ENCODE peak calls at places on chromosomes 1 and 21, in ten cellular contexts. Q is hepatocyte, F is tibial artery, C is colonic mucosa, A is cardiac muscle cell, M is OCI-LY7, B is fibroblast of lung, E is lower lobe of right lung, O is uterus, I is PC-3. J is an unnamed sample. For H3K4me1, the result is how much of the 10 kb centered on the place peaks cover.

GRCh38 chr1:147640553-147641165 is 29.7 kb downstream of the ACP6 start:
- DNase-seq in F (no peak), O (peak), I (peak), B (peak), A (peak), Q (peak), C (peak), E (peak), M (peak), J (no peak)

GRCh38 chr1:226946841-226947240 is 6.7 kb downstream of the COQ8A start:
- DNase-seq in F (no peak), B (peak), O (no peak), E (no peak), M (no peak), C (no peak), A (no peak), I (peak), Q (no peak), J (no peak)

GRCh38 chr1:216168481-216169005 is 254.7 kb downstream of the USH2A start:
- DNase-seq in A (no peak), F (no peak), E (no peak), B (no peak), C (no peak), Q (no peak), O (no peak), I (no peak), M (no peak), J (no peak)

GRCh38 chr1:160261526-160261877 is 847 bp downstream of the DCAF8 start:
- DNase-seq in Q (peak), I (peak), E (no peak), B (peak), O (peak), M (peak), F (no peak), C (peak), A (peak), J (no peak)

GRCh38 chr21:17454315-17455027 is 58.4 kb upstream of the CXADR start:
- DNase-seq in C (peak), O (peak), I (peak), E (no peak), Q (peak), F (no peak), M (peak), B (peak), A (peak), J (no peak)

GRCh38 chr1:58060548-58061170 is 485.9 kb downstream of the OMA1 start:
- DNase-seq in E (no peak), I (no peak), M (no peak), B (no peak), O (no peak), A (no peak), F (no peak), Q (no peak), C (no peak), J (no peak)

GRCh38 chr21:37746849-37747248 is 169.4 kb downstream of the KCNJ6 start:
- DNase-seq in B (no peak), F (no peak), E (no peak), A (no peak), C (no peak), M (no peak), I (no peak), O (no peak), Q (no peak), J (no peak)

GRCh38 chr1:27388337-27389005 is 4.0 kb upstream of the GPR3 start:
- DNase-seq in F (peak), B (no peak), A (peak), C (peak), Q (peak), I (peak), E (peak), M (peak), O (peak), J (no peak)

GRCh38 chr1:40593449-40594186 is 62.2 kb downstream of the ZNF684 start:
- DNase-seq in O (no peak), I (no peak), C (no peak), Q (no peak), E (no peak), A (peak), F (no peak), M (no peak), B (no peak), J (no peak)

GRCh38 chr1:175155473-175155856 is 37.1 kb downstream of the KIAA0040 start:
- DNase-seq in E (no peak), B (no peak), I (no peak), A (no peak), F (no peak), Q (no peak), O (no peak), M (peak), C (no peak), J (no peak)

GRCh38 chr1:18632711-18633427 is 2.2 kb downstream of the PAX7 start:
- DNase-seq in I (no peak), F (no peak), A (no peak), M (no peak), E (peak), O (no peak), B (no peak), Q (no peak), C (no peak), J (no peak)

GRCh38 chr21:38355992-38356781 is 99.4 kb downstream of the KCNJ15 start:
- DNase-seq in O (peak), M (peak), E (peak), F (peak), C (peak), I (peak), B (peak), Q (peak), A (peak), J (peak)

GRCh38 chr1:110487676-110488075 is 31.3 kb downstream of the KCNA10 start:
- DNase-seq in B (no peak), C (no peak), F (no peak), A (peak), O (no peak), Q (no peak), E (no peak), M (no peak), I (no peak), J (no peak)

GRCh38 chr1:36971832-36972231 is 62.5 kb downstream of the GRIK3 start:
- DNase-seq in B (no peak), C (no peak), O (no peak), A (no peak), M (no peak), Q (no peak), I (no peak), E (no peak), F (no peak), J (no peak)

GRCh38 chr1:35298464-35298863 is 30.0 kb downstream of the ZMYM4 start:
- DNase-seq in A (peak), Q (peak), E (no peak), M (peak), F (no peak), I (peak), B (peak), C (peak), O (peak), J (no peak)

GRCh38 chr1:107930292-107930691 is 34.7 kb downstream of the VAV3 start:
- DNase-seq in E (no peak), B (no peak), Q (no peak), F (no peak), I (no peak), M (no peak), C (no peak), A (no peak), O (no peak), J (no peak)

GRCh38 chr1:109802901-109803561 is 39.3 kb upstream of the EPS8L3 start:
- DNase-seq in B (no peak), O (peak), C (peak), E (peak), A (no peak), I (no peak), Q (no peak), F (peak), M (no peak), J (peak)

GRCh38 chr1:72915581-72915980 is 633.2 kb upstream of the NEGR1 start:
- DNase-seq in O (no peak), M (no peak), E (no peak), I (no peak), A (no peak), C (no peak), F (no peak), Q (no peak), B (no peak), J (no peak)

GRCh38 chr1:158999301-159000069 is 10.2 kb upstream of the IFI16 start:
- DNase-seq in M (no peak), A (peak), B (peak), F (peak), O (peak), E (no peak), C (peak), I (peak), Q (peak), J (peak)

GRCh38 chr1:116311756-116312691 is 61.0 kb upstream of the ATP1A1 start:
- DNase-seq in B (no peak), A (no peak), C (peak), F (no peak), Q (peak), I (peak), O (no peak), E (peak), M (no peak), J (no peak)

GRCh38 chr1:87410771-87411170 is 82.1 kb downstream of the LMO4 start:
- DNase-seq in E (no peak), A (peak), Q (no peak), C (peak), O (no peak), F (no peak), M (no peak), B (peak), I (no peak), J (peak)

GRCh38 chr1:10705953-10706352 is 90.5 kb downstream of the CASZ1 start:
- DNase-seq in I (no peak), E (no peak), F (no peak), C (no peak), B (no peak), M (no peak), Q (no peak), A (no peak), O (no peak), J (no peak)

GRCh38 chr1:10701145-10701544 is 95.3 kb downstream of the CASZ1 start:
- DNase-seq in Q (no peak), B (no peak), O (no peak), F (no peak), C (no peak), A (no peak), I (no peak), E (no peak), M (no peak), J (no peak)

GRCh38 chr1:10706514-10706913 is 89.9 kb downstream of the CASZ1 start:
- DNase-seq in E (no peak), B (no peak), A (no peak), C (no peak), O (no peak), F (no peak), Q (no peak), M (no peak), I (no peak), J (no peak)

GRCh38 chr1:10703702-10704101 is 92.7 kb downstream of the CASZ1 start:
- DNase-seq in O (no peak), M (no peak), E (no peak), B (no peak), A (no peak), Q (no peak), F (no peak), C (no peak), I (no peak), J (no peak)

GRCh38 chr1:10704383-10704882 is 92.0 kb downstream of the CASZ1 start:
- DNase-seq in I (no peak), M (no peak), O (no peak), F (no peak), C (no peak), B (no peak), E (no peak), Q (peak), A (no peak), J (no peak)
- TF ChIP-seq CTCF in I (no peak), M (no peak), O (no peak), F (no peak), C (no peak), B (no peak), E (no peak), Q (no peak), A (no peak), J (no peak)

GRCh38 chr1:171943973-171944561 is 102.8 kb downstream of the DNM3 start:
- DNase-seq in F (no peak), I (no peak), C (no peak), O (no peak), Q (no peak), E (no peak), A (no peak), B (no peak), M (no peak), J (no peak)
- H3K4me1 ChIP-seq in F (under half), I (under half), C (under half), O (under half), Q (under half), E (under half), A (under half), B (under half), M (under half), J (under half)

GRCh38 chr1:185343306-185343705 is 26.3 kb upstream of the IVNS1ABP start:
- DNase-seq in M (no peak), C (no peak), F (no peak), O (no peak), B (no peak), A (no peak), I (no peak), E (no peak), Q (no peak), J (no peak)
- H3K27ac ChIP-seq in M (no peak), C (no peak), F (no peak), O (no peak), B (no peak), A (no peak), I (no peak), E (no peak), Q (no peak), J (no peak)

GRCh38 chr1:201982923-201983805 is 716 bp downstream of the RNPEP start:
- DNase-seq in A (peak), B (peak), C (peak), Q (peak), M (peak), E (peak), I (peak), F (peak), O (peak), J (peak)
- TF ChIP-seq CTCF in A (peak), B (peak), C (no peak), Q (peak), M (peak), E (peak), I (peak), F (peak), O (peak), J (peak)

GRCh38 chr1:12620142-12620865 is 2.3 kb upstream of the DHRS3 start:
- DNase-seq in Q (no peak), M (no peak), A (no peak), O (no peak), I (peak), C (no peak), E (no peak), F (no peak), B (no peak), J (no peak)
- H3K4me1 ChIP-seq in Q (under half), M (under half), A (under half), O (under half), I (under half), C (under half), E (under half), F (under half), B (under half), J (half or more)

GRCh38 chr1:91881280-91881679 is 4.7 kb downstream of the TGFBR3 start:
- DNase-seq in B (no peak), O (no peak), E (no peak), Q (no peak), F (no peak), C (no peak), A (no peak), I (no peak), M (no peak), J (no peak)

GRCh38 chr1:91884459-91885290 is 1.3 kb downstream of the TGFBR3 start:
- DNase-seq in C (peak), E (no peak), I (peak), B (peak), O (no peak), M (no peak), A (peak), Q (peak), F (no peak), J (peak)

GRCh38 chr1:91885716-91886506 is at the start of gene TGFBR3:
- DNase-seq in A (peak), F (peak), O (peak), B (peak), C (peak), I (peak), M (no peak), E (peak), Q (peak), J (peak)

GRCh38 chr1:91883470-91883869 is 2.5 kb downstream of the TGFBR3 start:
- DNase-seq in F (no peak), M (peak), Q (peak), A (peak), E (no peak), O (no peak), B (peak), C (no peak), I (peak), J (no peak)

DNA sequence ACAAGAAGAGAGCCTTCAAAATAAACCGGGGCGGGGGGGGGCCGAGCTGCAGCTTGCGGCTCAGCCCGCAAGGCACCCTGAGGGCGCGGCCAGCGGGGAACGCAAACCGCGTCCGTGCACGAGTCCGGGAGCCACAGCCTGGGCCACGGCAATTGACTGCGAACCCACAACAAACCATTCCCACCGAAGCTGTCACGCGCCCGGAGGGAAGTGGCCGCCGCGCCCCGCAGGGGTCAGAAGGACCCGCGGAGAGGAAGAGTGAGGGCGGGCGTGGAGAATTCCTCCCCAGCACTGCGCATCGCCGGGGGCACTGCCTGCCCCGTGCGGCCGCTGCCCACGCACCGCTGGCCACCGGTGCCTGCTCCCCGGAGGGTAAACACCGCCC is 628 bp downstream of the TGFBR3 start:
- DNase-seq in F (peak), M (no peak), C (peak), A (no peak), Q (peak), E (peak), I (peak), B (no peak), O (peak), J (peak)
- H3K27ac ChIP-seq in F (peak), M (no peak), C (peak), A (peak), Q (peak), E (peak), I (peak), B (peak), O (peak), J (peak)

J was measured in sigmoid colon.